ENCODE peak calls at places on chromosomes 16 and 17, in seven cellular contexts. A is Panc1, S is sigmoid colon, Z is cardiac fibroblast, B is upper lobe of right lung, M is lung, L is tibial artery. V is an unnamed sample.

GRCh38 chr16:52731219-52731875 is 184.4 kb upstream of the TOX3 start:
- DNase-seq in A (no peak), S (no peak), Z (no peak), B (no peak), M (no peak), L (no peak), V (no peak)

GRCh38 chr16:75022567-75022966 is 23.7 kb downstream of the ZNRF1 start:
- DNase-seq in A (no peak), S (no peak), Z (no peak), B (no peak), M (no peak), L (no peak), V (no peak)

GRCh38 chr16:61435356-61435755 is 600.9 kb downstream of the CDH8 start:
- DNase-seq in A (no peak), S (no peak), Z (no peak), B (no peak), M (no peak), L (no peak), V (no peak)

GRCh38 chr17:37180371-37180770 is 195.4 kb upstream of the C17orf78 start:
- DNase-seq in A (no peak), S (no peak), Z (no peak), B (no peak), M (no peak), L (no peak), V (no peak)

GRCh38 chr17:2063306-2064146 is 8.6 kb downstream of the HIC1 start:
- DNase-seq in A (no peak), S (peak), Z (peak), B (no peak), M (no peak), L (no peak), V (no peak)

GRCh38 chr16:1543085-1543896 is 9.8 kb downstream of the TMEM204 start:
- DNase-seq in A (no peak), S (peak), Z (peak), B (peak), M (peak), L (peak), V (no peak)

GRCh38 chr16:70156207-70156978 is 17.2 kb upstream of the CLEC18C start:
- DNase-seq in A (no peak), S (no peak), Z (no peak), B (no peak), M (no peak), L (no peak), V (no peak)

GRCh38 chr17:79930077-79930785 is 91.0 kb upstream of the CBX4 start:
- DNase-seq in A (no peak), S (no peak), Z (no peak), B (no peak), M (no peak), L (no peak), V (no peak)

GRCh38 chr17:38428643-38429371 is 543 bp downstream of the ARHGAP23 start:
- DNase-seq in A (no peak), S (peak), Z (peak), B (peak), M (no peak), L (peak), V (no peak)

GRCh38 chr16:177394-177822 is 928 bp downstream of the HBA1 start:
- DNase-seq in A (no peak), S (no peak), Z (peak), B (no peak), M (no peak), L (no peak), V (no peak)

GRCh38 chr17:79920751-79921410 is 81.6 kb upstream of the CBX4 start:
- DNase-seq in A (no peak), S (no peak), Z (no peak), B (no peak), M (no peak), L (no peak), V (no peak)

GRCh38 chr16:68429081-68429740 is 19.1 kb downstream of the SMPD3 start:
- DNase-seq in A (no peak), S (no peak), Z (no peak), B (no peak), M (no peak), L (no peak), V (no peak)

GRCh38 chr17:48002208-48002919 is 31.5 kb downstream of the CDK5RAP3 start:
- DNase-seq in A (no peak), S (no peak), Z (peak), B (no peak), M (no peak), L (no peak), V (peak)

GRCh38 chr17:5872831-5873230 is 197.3 kb upstream of the WSCD1 start:
- DNase-seq in A (no peak), S (no peak), Z (no peak), B (no peak), M (no peak), L (no peak), V (no peak)

GRCh38 chr17:57366558-57367351 is 110.4 kb downstream of the MSI2 start:
- DNase-seq in A (no peak), S (no peak), Z (peak), B (no peak), M (no peak), L (no peak), V (no peak)

GRCh38 chr17:6666077-6666521 is 14.5 kb downstream of the C17orf100 start:
- DNase-seq in A (no peak), S (peak), Z (peak), B (peak), M (peak), L (peak), V (peak)

GRCh38 chr16:74480150-74481029 is 59.1 kb upstream of the CLEC18B start:
- DNase-seq in A (no peak), S (no peak), Z (peak), B (no peak), M (peak), L (peak), V (no peak)

GRCh38 chr17:72962099-72962498 is 130.4 kb downstream of the SLC39A11 start:
- DNase-seq in A (no peak), S (no peak), Z (no peak), B (no peak), M (no peak), L (no peak), V (no peak)

GRCh38 chr17:78739331-78739853 is 42.7 kb downstream of the CYTH1 start:
- DNase-seq in A (no peak), S (no peak), Z (no peak), B (no peak), M (no peak), L (no peak), V (peak)

GRCh38 chr16:1474047-1474446 is 781 bp downstream of the CLCN7 start:
- DNase-seq in A (no peak), S (no peak), Z (no peak), B (no peak), M (no peak), L (no peak), V (no peak)

GRCh38 chr16:49341706-49342105 is 31.9 kb upstream of the C16orf78 start:
- DNase-seq in A (no peak), S (peak), Z (no peak), B (no peak), M (no peak), L (no peak), V (no peak)

GRCh38 chr16:17313085-17313611 is 157.6 kb downstream of the XYLT1 start:
- DNase-seq in A (no peak), S (peak), Z (peak), B (no peak), M (no peak), L (peak), V (no peak)

GRCh38 chr17:51059781-51060180 is 60.9 kb downstream of the SPAG9 start:
- DNase-seq in A (no peak), S (no peak), Z (peak), B (no peak), M (no peak), L (no peak), V (no peak)

GRCh38 chr17:53449324-53449723 is 373.4 kb upstream of the KIF2B start:
- DNase-seq in A (no peak), S (no peak), Z (no peak), B (no peak), M (no peak), L (no peak), V (no peak)

GRCh38 chr16:86608301-86608747 is 30.0 kb downstream of the FOXL1 start:
- DNase-seq in A (no peak), S (no peak), Z (peak), B (no peak), M (no peak), L (no peak), V (no peak)

GRCh38 chr17:10109146-10109545 is 89.3 kb downstream of the GAS7 start:
- DNase-seq in A (no peak), S (no peak), Z (no peak), B (no peak), M (no peak), L (no peak), V (no peak)

GRCh38 chr16:84925092-84925772 is 86.1 kb downstream of the ZDHHC7 start:
- DNase-seq in A (peak), S (peak), Z (peak), B (peak), M (peak), L (no peak), V (no peak)
- TF ChIP-seq CTCF in A (peak), S (peak), Z (peak), B (peak), M (peak), L (peak), V (peak)

GRCh38 chr17:18319604-18320256 is 4.6 kb downstream of the SMCR8 start:
- DNase-seq in A (no peak), S (peak), Z (peak), B (no peak), M (no peak), L (no peak), V (peak)
- H3K4me3 ChIP-seq in A (no peak), S (peak), Z (no peak), B (no peak), M (no peak), L (no peak), V (no peak)

GRCh38 chr16:28166394-28167208 is 45.2 kb downstream of the XPO6 start:
- DNase-seq in A (no peak), S (no peak), Z (no peak), B (no peak), M (no peak), L (no peak), V (no peak)

GRCh38 chr16:28167730-28168129 is 44.0 kb downstream of the XPO6 start:
- DNase-seq in A (no peak), S (no peak), Z (no peak), B (no peak), M (no peak), L (no peak), V (no peak)

GRCh38 chr16:28172331-28172730 is 39.4 kb downstream of the XPO6 start:
- DNase-seq in A (no peak), S (no peak), Z (no peak), B (no peak), M (no peak), L (no peak), V (no peak)

GRCh38 chr16:28167221-28167620 is 44.5 kb downstream of the XPO6 start:
- DNase-seq in A (no peak), S (no peak), Z (no peak), B (no peak), M (no peak), L (no peak), V (no peak)

GRCh38 chr16:28168991-28169554 is 42.7 kb downstream of the XPO6 start:
- DNase-seq in A (no peak), S (no peak), Z (no peak), B (no peak), M (no peak), L (no peak), V (no peak)
- TF ChIP-seq CTCF in A (no peak), S (no peak), Z (no peak), B (no peak), M (no peak), L (no peak), V (no peak)

GRCh38 chr16:4263504-4264436 is 9.1 kb downstream of the TFAP4 start:
- DNase-seq in A (no peak), S (peak), Z (peak), B (peak), M (peak), L (peak), V (no peak)
- H3K4me3 ChIP-seq in A (no peak), S (peak), Z (no peak), B (no peak), M (no peak), L (no peak), V (no peak)

V was measured in astrocyte of the cerebellum.